ENCODE peak calls at places on chromosomes 11 and 22, in four cellular contexts. J is activated gamma-delta T cell treated with Interleukin-2 at 50 U/mL for 16 hours, S is AG20443, F is AG08396. K is an unnamed sample.

GRCh38 chr22:23781533-23781932 is 5.2 kb upstream of the SMARCB1 start:
- DNase-seq in F (peak; percentile 69), S (peak; percentile 92), J (no peak), K (no peak)

GRCh38 chr11:109946322-109946846 is 146.8 kb upstream of the ZC3H12C start:
- DNase-seq in F (peak; percentile 83), S (peak; percentile 89), J (peak; percentile 20), K (peak; percentile 21)

GRCh38 chr11:96969251-96969650 is 579.4 kb downstream of the JRKL start:
- DNase-seq in J (no peak), S (no peak), F (no peak), K (no peak)

GRCh38 chr22:37639070-37639760 is at the start of gene SH3BP1:
- DNase-seq in S (peak; percentile 71), J (peak; percentile 59), F (peak; percentile 81), K (peak; percentile 35)

GRCh38 chr11:61837411-61838005 is 9.4 kb downstream of the FADS2 start:
- DNase-seq in F (no peak), J (no peak), S (no peak), K (no peak)

GRCh38 chr22:35517769-35518530 is 22.7 kb upstream of the RASD2 start:
- DNase-seq in J (no peak), F (no peak), S (peak; percentile 67), K (no peak)

GRCh38 chr22:41305646-41306045 is 4.3 kb downstream of the ZC3H7B start:
- DNase-seq in S (peak; percentile 83), F (peak; percentile 75), J (no peak), K (no peak)

GRCh38 chr22:41957941-41958556 is 6.1 kb downstream of the SMIM45 start:
- DNase-seq in J (no peak), S (no peak), F (no peak), K (no peak)

GRCh38 chr11:102006835-102007566 is 40.2 kb upstream of the CFAP300 start:
- DNase-seq in F (no peak), S (no peak), J (no peak), K (no peak)

GRCh38 chr11:126522606-126523005 is 167.1 kb downstream of the ST3GAL4 start:
- DNase-seq in F (no peak), J (no peak), S (no peak), K (no peak)

GRCh38 chr22:48864748-48865147 is 962.9 kb downstream of the BRD1 start:
- DNase-seq in F (no peak), J (no peak), S (no peak), K (no peak)

GRCh38 chr22:37369536-37369935 is 57.7 kb downstream of the ELFN2 start:
- DNase-seq in J (no peak), F (no peak), S (no peak), K (no peak)

GRCh38 chr11:31636983-31637382 is 127.4 kb downstream of the ELP4 start:
- DNase-seq in F (no peak), S (no peak), J (no peak), K (no peak)

GRCh38 chr11:92317222-92317621 is 92.6 kb downstream of the FAT3 start:
- DNase-seq in S (no peak), F (no peak), J (no peak), K (no peak)

GRCh38 chr11:64659417-64660144 is 63.4 kb downstream of the NRXN2 start:
- DNase-seq in S (peak; percentile 87), F (peak; percentile 88), J (no peak), K (no peak)

GRCh38 chr22:25777870-25778269 is 35.9 kb downstream of the MYO18B start:
- DNase-seq in F (peak; percentile 40), J (no peak), S (peak; percentile 71), K (no peak)

K was measured in effector memory CD8-positive, alpha-beta T cell.